ENCODE peak calls at places on chromosomes 13 and 19, in nine cellular contexts. I, T, O, N, C, J, L, E and R are unnamed samples.

GRCh38 chr19:31348416-31349159 is 648 bp downstream of the TSHZ3 start:
- ATAC-seq in J (peak; percentile 5), N (no peak), I (peak; percentile 17), O (peak; percentile 8), E (peak; percentile 41), C (peak; percentile 6), L (peak; percentile 13), T (peak; percentile 16), R (peak; percentile 18)

GRCh38 chr13:110412132-110412912 is 105.2 kb downstream of the COL4A2 start:
- ATAC-seq in E (peak; percentile 83), O (peak; percentile 86), I (peak; percentile 90), J (peak; percentile 79), T (peak; percentile 86), N (peak; percentile 40), L (peak; percentile 76), C (peak; percentile 84), R (peak; percentile 84)

GRCh38 chr19:10653732-10654609 is at the start of gene ILF3:
- ATAC-seq in L (peak; percentile 80), N (peak; percentile 86), J (peak; percentile 92), E (peak; percentile 79), T (peak; percentile 93), C (peak; percentile 92), O (peak; percentile 91), I (peak; percentile 97), R (peak; percentile 93)

GRCh38 chr13:60986301-60986700 is 429.3 kb downstream of the PCDH20 start:
- ATAC-seq in N (no peak), O (no peak), I (no peak), L (no peak), C (no peak), E (no peak), J (no peak), T (no peak), R (peak; percentile 67)

GRCh38 chr13:92297971-92298942 is 899.8 kb downstream of the GPC5 start:
- ATAC-seq in C (no peak), I (no peak), L (no peak), T (no peak), J (no peak), E (no peak), O (no peak), N (no peak), R (no peak)

GRCh38 chr19:49431330-49431749 is 6.2 kb downstream of the GFY start:
- ATAC-seq in C (no peak), N (no peak), J (no peak), E (no peak), I (no peak), L (no peak), T (no peak), O (no peak), R (no peak)

GRCh38 chr19:38544569-38545315 is 73.0 kb downstream of the MAP4K1 start:
- ATAC-seq in N (no peak), I (no peak), C (no peak), T (no peak), E (no peak), J (no peak), O (no peak), L (no peak), R (peak; percentile 16)

GRCh38 chr19:35621708-35622107 is 7.1 kb upstream of the RBM42 start:
- ATAC-seq in E (no peak), O (no peak), I (no peak), T (no peak), J (no peak), N (no peak), C (no peak), L (no peak), R (no peak)

GRCh38 chr13:81639984-81640582 is 1299.2 kb upstream of the SPRY2 start:
- ATAC-seq in E (no peak), L (no peak), O (no peak), T (no peak), N (no peak), C (no peak), J (no peak), I (no peak), R (no peak)

GRCh38 chr13:40534456-40534855 is 132.0 kb downstream of the FOXO1 start:
- ATAC-seq in E (no peak), O (no peak), L (no peak), T (no peak), N (no peak), C (no peak), I (no peak), J (no peak), R (no peak)